ENCODE peak calls at places on chromosomes 16 and 17, in nine cellular contexts. One of them, this sample, is unnamed. For H3K27me3, the result is how much of the 10 kb centered on the place peaks cover.

GRCh38 chr16:69127966-69128510 is 4.3 kb downstream of the CHTF8 start:
- DNase-seq in HepG2: no peak
- DNase-seq in vagina: no peak
- DNase-seq in GM23338: no peak
- DNase-seq in transverse colon: no peak
- DNase-seq in stomach: no peak
- DNase-seq in suprapubic skin: peak
- DNase-seq in breast epithelium: no peak
- DNase-seq in prostate gland: no peak
- DNase-seq in this sample: no peak

GRCh38 chr17:76166168-76166567 is 25.1 kb upstream of the FOXJ1 start:
- DNase-seq in HepG2: no peak
- DNase-seq in vagina: no peak
- DNase-seq in GM23338: no peak
- DNase-seq in transverse colon: no peak
- DNase-seq in stomach: no peak
- DNase-seq in suprapubic skin: no peak
- DNase-seq in breast epithelium: no peak
- DNase-seq in prostate gland: no peak
- DNase-seq in this sample: no peak

GRCh38 chr17:49787932-49788442 is 494 bp upstream of the KAT7 start:
- DNase-seq in HepG2: no peak
- DNase-seq in vagina: no peak
- DNase-seq in GM23338: no peak
- DNase-seq in transverse colon: peak
- DNase-seq in stomach: no peak
- DNase-seq in suprapubic skin: no peak
- DNase-seq in breast epithelium: no peak
- DNase-seq in prostate gland: no peak
- DNase-seq in this sample: peak

GRCh38 chr16:84303023-84303422 is 8.3 kb downstream of the WFDC1 start:
- DNase-seq in HepG2: no peak
- DNase-seq in vagina: no peak
- DNase-seq in GM23338: no peak
- DNase-seq in transverse colon: peak
- DNase-seq in stomach: no peak
- DNase-seq in suprapubic skin: no peak
- DNase-seq in breast epithelium: no peak
- DNase-seq in prostate gland: no peak
- DNase-seq in this sample: no peak

GRCh38 chr16:57614546-57615343 is 13.7 kb upstream of the ADGRG1 start:
- DNase-seq in HepG2: no peak
- DNase-seq in vagina: no peak
- DNase-seq in GM23338: no peak
- DNase-seq in transverse colon: no peak
- DNase-seq in stomach: peak
- DNase-seq in suprapubic skin: peak
- DNase-seq in breast epithelium: no peak
- DNase-seq in prostate gland: no peak
- DNase-seq in this sample: no peak

GRCh38 chr17:59746849-59747445 is 39.5 kb downstream of the VMP1 start:
- DNase-seq in HepG2: peak
- DNase-seq in vagina: no peak
- DNase-seq in GM23338: peak
- DNase-seq in transverse colon: no peak
- DNase-seq in stomach: no peak
- DNase-seq in suprapubic skin: no peak
- DNase-seq in breast epithelium: no peak
- DNase-seq in prostate gland: no peak
- DNase-seq in this sample: no peak

GRCh38 chr16:2081685-2082084 is 33.9 kb downstream of the TSC2 start:
- DNase-seq in HepG2: no peak
- DNase-seq in vagina: no peak
- DNase-seq in GM23338: no peak
- DNase-seq in transverse colon: no peak
- DNase-seq in stomach: no peak
- DNase-seq in suprapubic skin: no peak
- DNase-seq in breast epithelium: no peak
- DNase-seq in prostate gland: no peak
- DNase-seq in this sample: no peak

GRCh38 chr17:661509-661908 is 53.1 kb downstream of the VPS53 start:
- DNase-seq in HepG2: no peak
- DNase-seq in vagina: no peak
- DNase-seq in GM23338: no peak
- DNase-seq in transverse colon: no peak
- DNase-seq in stomach: no peak
- DNase-seq in suprapubic skin: no peak
- DNase-seq in breast epithelium: no peak
- DNase-seq in prostate gland: no peak
- DNase-seq in this sample: no peak

GRCh38 chr17:61250335-61250890 is 149.2 kb upstream of the TBX2 start:
- DNase-seq in HepG2: no peak
- DNase-seq in vagina: no peak
- DNase-seq in GM23338: no peak
- DNase-seq in transverse colon: no peak
- DNase-seq in stomach: no peak
- DNase-seq in suprapubic skin: no peak
- DNase-seq in breast epithelium: no peak
- DNase-seq in prostate gland: no peak
- DNase-seq in this sample: no peak

GRCh38 chr17:81509687-81510523 is 2.7 kb downstream of the ACTG1 start:
- DNase-seq in HepG2: no peak
- DNase-seq in vagina: no peak
- DNase-seq in GM23338: no peak
- DNase-seq in transverse colon: no peak
- DNase-seq in stomach: no peak
- DNase-seq in suprapubic skin: no peak
- DNase-seq in breast epithelium: no peak
- DNase-seq in prostate gland: no peak
- DNase-seq in this sample: peak

GRCh38 chr16:11232852-11233726 is 22.9 kb downstream of the SOCS1 start:
- DNase-seq in HepG2: no peak
- DNase-seq in vagina: no peak
- DNase-seq in GM23338: peak
- DNase-seq in transverse colon: peak
- DNase-seq in stomach: peak
- DNase-seq in suprapubic skin: no peak
- DNase-seq in breast epithelium: no peak
- DNase-seq in prostate gland: no peak
- DNase-seq in this sample: peak

GRCh38 chr17:74186498-74186897 is 17.0 kb upstream of the RPL38 start:
- DNase-seq in HepG2: no peak
- DNase-seq in vagina: no peak
- DNase-seq in GM23338: no peak
- DNase-seq in transverse colon: no peak
- DNase-seq in stomach: no peak
- DNase-seq in suprapubic skin: no peak
- DNase-seq in breast epithelium: no peak
- DNase-seq in prostate gland: no peak
- DNase-seq in this sample: no peak

DNA sequence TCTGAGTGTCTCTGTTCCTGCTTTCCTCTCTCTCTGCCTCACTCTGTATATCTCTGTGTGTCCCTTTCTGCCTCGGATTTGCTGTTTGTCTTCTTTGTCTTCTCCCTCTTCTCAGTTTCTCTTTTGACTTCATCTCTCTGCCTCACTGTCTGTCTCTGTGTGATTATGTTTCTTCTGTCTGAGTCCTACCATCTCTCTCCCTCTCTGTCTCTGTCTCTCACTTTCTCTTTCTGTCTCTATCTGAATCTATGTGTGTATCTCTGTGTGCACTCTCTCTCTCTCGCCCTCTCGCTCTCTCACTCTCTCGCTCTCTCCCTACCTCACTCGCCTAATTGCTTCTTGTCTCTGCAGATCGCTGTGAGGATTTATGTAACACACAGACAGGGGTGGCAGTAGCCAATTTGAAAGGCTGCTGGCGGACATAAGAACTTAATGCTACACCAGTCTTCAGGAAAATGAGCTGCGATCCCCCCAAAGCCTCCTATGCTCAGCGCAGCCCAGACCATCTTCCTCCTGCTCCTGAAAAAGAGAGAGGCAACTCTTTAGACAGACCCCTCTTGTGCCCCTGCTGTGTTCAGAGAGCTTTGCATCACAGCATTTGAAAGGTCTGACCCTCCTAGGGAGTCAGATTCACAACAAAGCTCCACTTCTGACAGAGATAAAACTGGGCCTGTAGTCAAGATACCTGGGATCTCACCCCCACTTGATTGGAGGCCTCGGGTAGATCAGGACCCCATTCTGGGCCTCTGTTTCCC is 140.9 kb downstream of the CCT6B start:
- DNase-seq in HepG2: no peak
- DNase-seq in vagina: no peak
- DNase-seq in GM23338: peak
- DNase-seq in transverse colon: no peak
- DNase-seq in stomach: no peak
- DNase-seq in suprapubic skin: no peak
- DNase-seq in breast epithelium: no peak
- DNase-seq in prostate gland: no peak
- DNase-seq in this sample: no peak
- TF ChIP-seq POLR2AphosphoS5 in HepG2: no peak
- TF ChIP-seq POLR2AphosphoS5 in vagina: no peak
- TF ChIP-seq POLR2AphosphoS5 in GM23338: no peak
- TF ChIP-seq POLR2AphosphoS5 in transverse colon: no peak
- TF ChIP-seq POLR2AphosphoS5 in stomach: no peak
- TF ChIP-seq POLR2AphosphoS5 in suprapubic skin: no peak
- TF ChIP-seq POLR2AphosphoS5 in breast epithelium: no peak
- TF ChIP-seq POLR2AphosphoS5 in prostate gland: no peak
- TF ChIP-seq POLR2AphosphoS5 in this sample: no peak

DNA sequence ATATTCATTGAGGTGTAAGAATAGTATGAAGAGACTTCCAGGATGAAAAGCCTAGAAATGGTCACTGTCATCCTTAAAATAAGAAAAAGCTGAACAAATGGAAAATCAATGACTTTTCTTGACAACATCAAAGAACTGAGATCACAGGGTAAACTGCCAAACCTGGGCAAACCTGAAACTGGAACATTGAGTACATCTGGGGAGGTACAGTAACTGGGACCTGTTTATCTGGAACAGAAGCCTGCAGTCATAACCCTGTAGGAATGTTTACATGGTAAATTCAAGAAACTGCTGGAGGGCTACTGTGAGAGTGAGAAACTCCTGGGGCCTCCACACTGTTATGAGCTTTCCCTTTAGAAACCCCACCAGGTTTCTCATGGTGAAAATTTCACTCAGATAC is 130.1 kb upstream of the PIRT start:
- DNase-seq in HepG2: no peak
- DNase-seq in vagina: no peak
- DNase-seq in GM23338: no peak
- DNase-seq in transverse colon: no peak
- DNase-seq in stomach: no peak
- DNase-seq in suprapubic skin: no peak
- DNase-seq in breast epithelium: no peak
- DNase-seq in prostate gland: peak
- DNase-seq in this sample: no peak
- H3K27me3 ChIP-seq in HepG2: under half
- H3K27me3 ChIP-seq in vagina: under half
- H3K27me3 ChIP-seq in GM23338: under half
- H3K27me3 ChIP-seq in transverse colon: under half
- H3K27me3 ChIP-seq in stomach: under half
- H3K27me3 ChIP-seq in suprapubic skin: under half
- H3K27me3 ChIP-seq in breast epithelium: under half
- H3K27me3 ChIP-seq in prostate gland: under half
- H3K27me3 ChIP-seq in this sample: under half

DNA sequence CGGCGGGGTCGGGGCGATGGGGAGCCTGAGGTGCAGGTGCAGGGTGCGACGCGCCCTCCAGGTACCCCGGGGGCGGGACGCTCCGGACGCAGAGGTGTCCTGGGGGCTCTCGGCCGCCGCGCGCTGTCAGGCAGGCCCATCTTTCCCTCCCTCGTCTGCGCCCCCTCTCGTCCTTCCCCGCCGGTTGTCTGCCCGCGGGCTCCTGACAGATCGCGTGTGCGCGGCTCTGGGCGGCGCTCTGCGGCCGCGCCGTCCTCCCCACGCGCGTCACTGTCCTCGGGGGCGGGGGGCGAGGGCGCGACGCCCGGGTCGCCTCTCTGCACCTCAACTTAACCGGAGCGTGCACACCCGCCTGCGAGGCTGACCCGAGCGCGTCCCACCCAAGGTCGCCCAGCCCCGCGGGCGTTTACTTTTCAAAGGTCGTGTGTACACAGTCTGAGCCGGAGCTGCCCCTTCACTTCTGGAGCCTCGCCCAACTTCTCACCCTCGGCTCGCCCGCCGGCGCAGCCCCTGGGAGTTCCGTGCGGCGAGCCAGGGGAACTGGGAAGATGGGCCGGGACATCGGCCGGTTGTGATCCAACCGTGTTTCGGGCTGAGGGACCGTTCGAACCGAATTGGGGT is 512 bp downstream of the AKAP1 start:
- DNase-seq in HepG2: peak
- DNase-seq in vagina: peak
- DNase-seq in GM23338: peak
- DNase-seq in transverse colon: peak
- DNase-seq in stomach: peak
- DNase-seq in suprapubic skin: peak
- DNase-seq in breast epithelium: no peak
- DNase-seq in prostate gland: no peak
- DNase-seq in this sample: peak
- TF ChIP-seq CTCF in HepG2: peak
- TF ChIP-seq CTCF in vagina: no peak
- TF ChIP-seq CTCF in GM23338: peak
- TF ChIP-seq CTCF in transverse colon: no peak
- TF ChIP-seq CTCF in stomach: no peak
- TF ChIP-seq CTCF in suprapubic skin: no peak
- TF ChIP-seq CTCF in breast epithelium: no peak
- TF ChIP-seq CTCF in prostate gland: no peak
- TF ChIP-seq CTCF in this sample: no peak

DNA sequence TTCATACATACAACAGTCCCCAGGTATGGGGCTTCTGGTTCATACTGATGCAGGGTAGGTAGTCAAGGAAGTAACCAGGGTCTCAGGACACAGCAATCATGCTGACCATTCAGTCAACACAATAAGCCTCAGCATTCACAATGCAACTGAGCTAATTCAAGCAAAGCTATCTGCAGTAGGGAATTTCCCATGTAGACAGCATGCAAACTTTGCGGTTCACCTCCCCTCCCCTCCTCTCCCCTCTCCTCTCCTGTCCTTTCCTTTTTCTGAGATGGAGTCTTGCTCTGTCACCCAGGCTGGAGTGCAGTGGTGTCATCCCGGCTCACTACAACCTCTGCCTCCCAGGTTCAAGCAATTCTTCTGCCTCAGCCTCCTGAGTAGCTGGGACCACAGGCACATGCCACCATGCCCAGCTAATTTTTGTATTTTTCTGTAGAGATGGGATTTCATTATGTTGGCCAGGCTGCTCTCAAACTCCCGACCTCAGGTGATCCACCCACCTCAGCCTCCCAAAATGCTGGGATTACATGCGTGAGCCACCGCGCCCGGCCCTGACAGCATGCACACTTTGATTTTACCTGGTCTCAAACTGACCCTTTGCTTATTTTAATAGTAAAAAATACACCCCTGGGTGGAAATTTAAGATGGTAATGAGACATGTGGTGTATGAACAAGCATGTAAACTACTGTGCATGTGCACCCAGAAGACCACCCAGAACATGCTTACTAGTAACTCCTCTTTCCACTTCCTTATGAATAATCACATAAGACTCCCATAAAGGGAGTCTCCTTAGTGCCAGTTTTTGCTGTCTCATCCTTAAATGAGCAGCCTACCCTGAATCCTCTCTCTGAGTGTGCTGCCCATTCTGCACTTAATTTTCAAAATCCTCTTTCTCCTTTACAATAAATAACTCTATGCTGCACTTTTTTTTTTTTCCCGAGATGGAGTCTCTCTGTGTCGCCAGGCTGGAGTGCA is 9.3 kb upstream of the RNF135 start:
- DNase-seq in HepG2: no peak
- DNase-seq in vagina: no peak
- DNase-seq in GM23338: peak
- DNase-seq in transverse colon: no peak
- DNase-seq in stomach: peak
- DNase-seq in suprapubic skin: peak
- DNase-seq in breast epithelium: no peak
- DNase-seq in prostate gland: no peak
- DNase-seq in this sample: no peak
- TF ChIP-seq POLR2AphosphoS5 in HepG2: no peak
- TF ChIP-seq POLR2AphosphoS5 in vagina: no peak
- TF ChIP-seq POLR2AphosphoS5 in GM23338: no peak
- TF ChIP-seq POLR2AphosphoS5 in transverse colon: no peak
- TF ChIP-seq POLR2AphosphoS5 in stomach: no peak
- TF ChIP-seq POLR2AphosphoS5 in suprapubic skin: no peak
- TF ChIP-seq POLR2AphosphoS5 in breast epithelium: no peak
- TF ChIP-seq POLR2AphosphoS5 in prostate gland: no peak
- TF ChIP-seq POLR2AphosphoS5 in this sample: no peak